ENCODE peak calls at places on chromosomes 6 and 20, in ten cellular contexts. V, X, R, O, T, C, K, E, H and F are unnamed samples.

GRCh38 chr20:51100617-51101016 is 77.7 kb upstream of the KCNG1 start:
- DNase-seq in R (no peak), H (no peak), T (no peak), K (no peak), O (no peak), X (no peak), V (no peak), C (no peak), E (no peak), F (no peak)

GRCh38 chr6:111765681-111766523 is 107.3 kb downstream of the FYN start:
- DNase-seq in R (no peak), K (peak; percentile 54), T (no peak), H (no peak), X (peak; percentile 22), V (no peak), E (no peak), O (no peak), C (no peak), F (no peak)

GRCh38 chr6:36542041-36542440 is 5.2 kb downstream of the STK38 start:
- DNase-seq in V (no peak), O (no peak), T (no peak), E (no peak), K (peak; percentile 29), C (no peak), X (no peak), H (no peak), R (no peak), F (no peak)

GRCh38 chr6:79127660-79128059 is 49.6 kb upstream of the PHIP start:
- DNase-seq in T (no peak), R (no peak), H (no peak), O (no peak), E (no peak), X (no peak), C (peak; percentile 22), V (no peak), K (no peak), F (no peak)

GRCh38 chr6:75300206-75300605 is 15.6 kb upstream of the TMEM30A start:
- DNase-seq in R (no peak), C (no peak), X (no peak), H (no peak), V (no peak), O (no peak), K (no peak), E (no peak), T (no peak), F (no peak)

GRCh38 chr20:4297141-4297826 is 281.9 kb upstream of the RNF24 start:
- DNase-seq in E (no peak), T (no peak), V (peak; percentile 54), R (peak; percentile 36), X (no peak), C (no peak), H (peak; percentile 61), O (no peak), K (peak; percentile 2), F (no peak)

GRCh38 chr6:35178932-35179832 is 34.6 kb upstream of the SCUBE3 start:
- DNase-seq in V (no peak), K (no peak), E (no peak), X (no peak), T (no peak), H (no peak), O (no peak), C (no peak), R (no peak), F (no peak)

GRCh38 chr6:160523223-160523622 is 140.9 kb downstream of the LPA start:
- DNase-seq in R (no peak), C (no peak), X (no peak), H (no peak), O (no peak), K (no peak), V (no peak), T (no peak), E (no peak), F (no peak)

GRCh38 chr6:136736281-136736960 is 55.9 kb downstream of the MAP3K5 start:
- DNase-seq in T (no peak), X (no peak), V (no peak), H (no peak), R (no peak), O (no peak), K (no peak), E (no peak), C (no peak), F (no peak)

GRCh38 chr6:15893556-15894253 is 230.9 kb upstream of the DTNBP1 start:
- DNase-seq in V (no peak), H (peak; percentile 48), E (peak; percentile 73), X (no peak), K (peak; percentile 27), O (peak; percentile 35), R (no peak), C (no peak), T (no peak), F (no peak)

GRCh38 chr6:2819891-2820814 is 21.5 kb downstream of the SERPINB1 start:
- DNase-seq in X (no peak), T (no peak), R (no peak), K (peak; percentile 49), O (no peak), V (no peak), H (no peak), E (no peak), C (no peak), F (no peak)

GRCh38 chr20:63580796-63581461 is 6.9 kb upstream of the HELZ2 start:
- DNase-seq in X (peak; percentile 71), H (peak; percentile 40), K (peak; percentile 54), E (peak; percentile 56), R (no peak), O (peak; percentile 79), V (no peak), T (no peak), C (peak; percentile 63), F (no peak)

GRCh38 chr20:59948828-59949720 is 8.9 kb downstream of the FAM217B start:
- DNase-seq in H (peak; percentile 62), T (no peak), V (no peak), C (no peak), K (peak; percentile 67), R (no peak), X (peak; percentile 57), O (peak; percentile 37), E (no peak), F (no peak)

DNA sequence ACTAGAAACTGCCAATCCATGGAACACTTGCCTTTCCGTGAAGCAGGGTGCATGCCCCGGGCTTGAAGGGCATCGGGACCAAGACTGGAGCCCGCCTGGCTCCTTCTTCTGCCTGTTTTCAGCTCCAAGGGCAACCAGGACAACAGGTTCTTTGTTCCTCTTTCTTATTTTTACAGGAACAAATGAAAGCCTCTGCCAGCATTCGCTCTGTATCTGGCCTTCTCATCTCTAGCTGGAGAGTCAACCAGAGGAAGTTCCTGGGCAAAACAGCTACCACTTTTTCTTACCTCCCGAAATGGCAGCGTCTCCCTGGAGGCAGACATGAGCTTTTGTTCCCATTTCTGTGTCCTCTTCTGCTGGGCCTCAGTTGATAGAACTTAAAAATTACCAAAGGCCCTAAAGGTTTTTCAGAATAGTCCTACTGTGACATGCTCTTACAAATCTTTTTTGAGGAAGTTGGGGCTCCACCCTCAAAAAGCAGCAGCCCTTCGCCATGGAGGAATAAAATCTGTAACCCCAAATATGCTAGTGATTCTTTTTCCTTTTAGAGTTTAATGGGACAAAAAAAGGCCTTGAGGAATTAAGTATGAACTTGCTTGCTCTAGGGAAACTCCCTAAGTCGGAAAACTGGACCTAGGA is 74.0 kb upstream of the NAA20 start:
- DNase-seq in O (peak; percentile 16), C (peak; percentile 64), H (no peak), X (no peak), K (no peak), E (no peak), T (no peak), V (no peak), R (no peak), F (peak; percentile 33)
- H3K27ac ChIP-seq in O (no peak overlapping the region), C (peak overlapping the region; percentile 78), H (no peak overlapping the region), X (no peak overlapping the region), K (no peak overlapping the region), E (no peak overlapping the region), T (peak overlapping the region; percentile 55), V (peak overlapping the region; percentile 76), R (peak overlapping the region; percentile 27), F (peak overlapping the region; percentile 80)

DNA sequence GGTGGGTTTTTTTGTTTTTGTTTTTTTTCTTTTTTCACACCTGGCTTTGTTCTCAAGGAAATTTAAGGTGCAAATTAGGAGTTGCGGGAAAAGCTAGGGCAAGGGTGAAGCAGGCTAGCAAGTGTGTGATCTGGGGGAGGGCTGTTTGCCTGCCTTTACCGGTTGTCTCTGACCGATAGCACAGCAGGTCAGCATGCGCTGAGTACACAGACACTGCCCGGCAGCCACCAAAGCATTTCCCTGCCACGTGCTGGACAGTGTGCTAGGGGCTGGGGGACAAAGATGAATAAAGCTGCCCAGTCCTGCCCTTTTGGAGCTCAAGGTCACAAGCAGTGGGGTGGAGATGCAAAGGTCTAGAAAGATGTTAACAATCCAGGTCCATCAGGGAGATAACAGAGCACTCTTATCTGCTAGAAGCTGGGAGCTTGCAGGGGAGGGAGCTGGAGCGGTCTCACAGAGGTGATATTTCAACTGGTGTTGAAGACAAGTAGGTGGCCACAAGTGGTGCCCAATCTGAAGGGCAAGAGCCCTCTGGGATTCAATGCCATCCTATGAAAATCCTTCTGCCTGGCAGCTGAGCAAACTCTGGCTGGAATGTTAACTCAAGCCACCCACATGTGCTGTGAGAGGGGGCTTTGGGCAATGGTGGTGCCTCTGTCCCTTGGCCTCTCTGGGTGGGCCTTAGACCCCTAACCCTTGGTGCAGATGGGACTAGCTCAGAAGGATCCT is 24.5 kb downstream of the TTBK1 start:
- DNase-seq in X (no peak), E (peak; percentile 77), V (no peak), T (no peak), C (peak; percentile 60), K (no peak), R (no peak), H (no peak), O (no peak), F (no peak)
- H3K27ac ChIP-seq in X (no peak overlapping the region), E (no peak overlapping the region), V (peak overlapping the region; percentile 90), T (peak overlapping the region; percentile 62), C (peak overlapping the region; percentile 95), K (no peak overlapping the region), R (peak overlapping the region; percentile 26), H (no peak overlapping the region), O (no peak overlapping the region), F (peak overlapping the region; percentile 72)

GRCh38 chr6:39956951-39957350 is 22.7 kb upstream of the MOCS1 start:
- DNase-seq in K (peak; percentile 20), O (peak; percentile 85), V (no peak), T (no peak), E (no peak), C (no peak), H (no peak), R (no peak), X (no peak), F (no peak)
- H3K27ac ChIP-seq in K (no peak overlapping the region), O (no peak overlapping the region), V (no peak overlapping the region), T (no peak overlapping the region), E (no peak overlapping the region), C (no peak overlapping the region), H (no peak overlapping the region), R (no peak overlapping the region), X (no peak overlapping the region), F (no peak overlapping the region)

DNA sequence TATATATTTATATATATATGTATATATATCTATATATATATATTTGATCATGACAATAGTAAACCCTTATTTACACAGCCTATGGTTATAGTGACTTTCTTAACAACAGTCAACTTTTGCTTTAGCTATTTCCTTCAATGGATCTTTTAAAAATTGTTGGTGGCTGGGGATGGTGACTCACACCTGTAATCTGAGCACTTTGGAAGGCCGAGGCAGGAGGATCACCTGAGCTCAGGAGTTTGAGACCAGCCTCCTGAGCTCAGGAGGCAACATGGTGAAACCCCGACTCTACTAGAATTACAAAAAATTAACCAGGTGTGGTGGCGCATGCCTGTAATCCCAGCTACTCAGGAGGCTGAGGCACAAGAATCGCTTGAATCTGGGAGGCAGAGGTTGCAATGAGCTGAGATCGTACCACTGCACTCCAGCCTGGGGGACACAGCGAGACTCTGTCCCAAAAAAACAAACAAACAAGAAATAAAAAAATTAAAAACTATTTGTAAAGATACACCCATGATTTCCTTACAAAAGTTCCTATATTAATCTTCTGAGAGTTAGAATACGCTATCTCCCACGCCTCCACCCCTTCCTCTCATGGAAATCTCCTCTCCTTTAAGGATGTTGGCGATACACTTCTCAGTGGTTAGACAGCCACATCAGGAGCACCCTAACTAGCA is 29.2 kb upstream of the CNKSR3 start:
- DNase-seq in X (no peak), R (no peak), O (no peak), V (no peak), E (no peak), T (no peak), H (no peak), C (no peak), K (no peak), F (no peak)
- H3K27ac ChIP-seq in X (no peak overlapping the region), R (no peak overlapping the region), O (no peak overlapping the region), V (no peak overlapping the region), E (no peak overlapping the region), T (no peak overlapping the region), H (no peak overlapping the region), C (no peak overlapping the region), K (no peak overlapping the region), F (no peak overlapping the region)